ENCODE peak calls at places on chromosome 17, in five cellular contexts. N is H1, K is endothelial cell of umbilical vein, E is K562, C is HCT116. J is an unnamed sample.

GRCh38 chr17:82320956-82321927 is 3.8 kb upstream of the CD7 start:
- DNase-seq in C (no peak), K (no peak), E (peak; percentile 82), N (no peak), J (peak; percentile 40)

GRCh38 chr17:61054430-61054829 is 345.2 kb upstream of the TBX2 start:
- DNase-seq in N (no peak), E (no peak), K (no peak), C (no peak), J (no peak)

GRCh38 chr17:80938556-80938955 is 53.1 kb upstream of the CHMP6 start:
- DNase-seq in C (no peak), E (no peak), N (no peak), K (no peak), J (no peak)

GRCh38 chr17:41308918-41309359 is at the start of gene KRTAP16-1:
- DNase-seq in C (no peak), K (no peak), N (no peak), E (no peak), J (no peak)

GRCh38 chr17:39979865-39980401 is 674 bp upstream of the PSMD3 start:
- DNase-seq in K (no peak), E (peak; percentile 74), N (no peak), C (no peak), J (peak; percentile 23)

GRCh38 chr17:45224671-45225050 is 3.0 kb downstream of the FMNL1 start:
- DNase-seq in E (no peak), C (no peak), K (no peak), N (no peak), J (no peak)

GRCh38 chr17:43779145-43780125 is 658 bp upstream of the DUSP3 start:
- DNase-seq in C (peak; percentile 34), N (no peak), K (peak; percentile 71), E (no peak), J (no peak)

GRCh38 chr17:31688704-31689103 is 170.3 kb downstream of the COPRS start:
- DNase-seq in C (no peak), K (no peak), N (no peak), E (no peak), J (no peak)

GRCh38 chr17:47696717-47697642 is 3.0 kb downstream of the TBKBP1 start:
- DNase-seq in C (no peak), N (no peak), K (no peak), E (no peak), J (no peak)

GRCh38 chr17:69724236-69724635 is 309.7 kb downstream of the MAP2K6 start:
- DNase-seq in C (no peak), K (no peak), E (no peak), N (no peak), J (no peak)

GRCh38 chr17:79968116-79968515 is 67.6 kb downstream of the TBC1D16 start:
- DNase-seq in E (no peak), C (no peak), K (no peak), N (no peak), J (no peak)

GRCh38 chr17:78140169-78141051 is 5.8 kb upstream of the C17orf99 start:
- DNase-seq in K (peak; percentile 84), N (peak; percentile 98), E (peak; percentile 98), C (peak; percentile 100), J (peak; percentile 98)

GRCh38 chr17:45780921-45781320 is 3.2 kb upstream of the CRHR1 start:
- DNase-seq in E (no peak), N (no peak), C (no peak), K (no peak), J (no peak)

GRCh38 chr17:33688771-33689170 is 395.7 kb upstream of the ASIC2 start:
- DNase-seq in E (no peak), K (no peak), C (no peak), N (no peak), J (no peak)

GRCh38 chr17:82752371-82753200 is 721 bp downstream of the TBCD start:
- DNase-seq in C (no peak), K (peak; percentile 40), E (peak; percentile 57), N (no peak), J (peak; percentile 39)

GRCh38 chr17:41437769-41438168 is 3.0 kb downstream of the KRT38 start:
- DNase-seq in K (no peak), E (no peak), C (no peak), N (no peak), J (no peak)

GRCh38 chr17:16477255-16477654 is 14.7 kb downstream of the LRRC75A start:
- DNase-seq in E (no peak), K (peak; percentile 84), N (no peak), C (peak; percentile 29), J (peak; percentile 37)

GRCh38 chr17:82598256-82599011 is 49.8 kb downstream of the WDR45B start:
- DNase-seq in N (no peak), C (no peak), K (no peak), E (no peak), J (no peak)

GRCh38 chr17:68777243-68777855 is 176.2 kb upstream of the FAM20A start:
- DNase-seq in C (peak; percentile 51), E (peak; percentile 34), K (peak; percentile 90), N (no peak), J (peak; percentile 43)

GRCh38 chr17:2693561-2694380 is 17.8 kb downstream of the CLUH start:
- DNase-seq in E (peak; percentile 2), K (no peak), N (no peak), C (no peak), J (peak; percentile 7)

GRCh38 chr17:34025179-34025551 is 229.9 kb upstream of the CCL2 start:
- DNase-seq in E (peak; percentile 20), K (no peak), N (no peak), C (no peak), J (peak; percentile 23)

GRCh38 chr17:83096401-83097220 is 17.2 kb downstream of the METRNL start:
- DNase-seq in E (no peak), C (no peak), K (no peak), N (no peak), J (peak; percentile 61)

GRCh38 chr17:12620200-12620720 is 45.4 kb upstream of the MYOCD start:
- DNase-seq in N (no peak), C (no peak), K (no peak), E (no peak), J (no peak)

GRCh38 chr17:32912218-32912897 is 15.6 kb upstream of the TMEM98 start:
- DNase-seq in C (no peak), K (peak; percentile 79), N (no peak), E (peak; percentile 86), J (peak; percentile 87)

GRCh38 chr17:7833795-7834553 is at the start of gene KDM6B:
- DNase-seq in E (peak; percentile 82), C (peak; percentile 80), K (peak; percentile 95), N (no peak), J (peak; percentile 96)

GRCh38 chr17:75142236-75142971 is 10.9 kb upstream of the NT5C start:
- DNase-seq in E (no peak), N (no peak), K (no peak), C (no peak), J (no peak)

GRCh38 chr17:49849711-49850610 is 2.1 kb upstream of the TAC4 start:
- DNase-seq in K (no peak), E (no peak), N (no peak), C (no peak), J (no peak)

GRCh38 chr17:45895969-45896793 is 1.8 kb downstream of the MAPT start:
- DNase-seq in N (no peak), C (no peak), E (no peak), K (no peak), J (no peak)

GRCh38 chr17:50634915-50635719 is 436 bp downstream of the ABCC3 start:
- DNase-seq in E (no peak), C (no peak), N (no peak), K (no peak), J (no peak)

GRCh38 chr17:61391595-61392291 is 7.9 kb upstream of the TBX2 start:
- DNase-seq in E (no peak), C (no peak), N (no peak), K (no peak), J (no peak)

GRCh38 chr17:33285413-33285812 is 7.7 kb downstream of the ASIC2 start:
- DNase-seq in N (no peak), C (no peak), K (no peak), E (no peak), J (no peak)

GRCh38 chr17:45052052-45052772 is 780 bp upstream of the DCAKD start:
- DNase-seq in K (peak; percentile 50), E (peak; percentile 49), C (no peak), N (no peak), J (peak; percentile 68)

GRCh38 chr17:6796017-6796886 is 20.2 kb downstream of the FBXO39 start:
- DNase-seq in N (no peak), C (no peak), K (no peak), E (no peak), J (no peak)
- H3K27ac ChIP-seq in N (no peak overlapping the region), C (no peak overlapping the region), K (no peak overlapping the region), E (no peak overlapping the region), J (no peak overlapping the region)

GRCh38 chr17:21018894-21019293 is 23.9 kb downstream of the USP22 start:
- DNase-seq in C (no peak), K (no peak), N (no peak), E (no peak), J (no peak)

GRCh38 chr17:21021208-21021803 is 21.5 kb downstream of the USP22 start:
- DNase-seq in K (no peak), N (no peak), E (no peak), C (no peak), J (no peak)

GRCh38 chr17:21020622-21021021 is 22.2 kb downstream of the USP22 start:
- DNase-seq in K (no peak), E (no peak), C (no peak), N (no peak), J (no peak)

GRCh38 chr17:21017861-21018260 is 24.9 kb downstream of the USP22 start:
- DNase-seq in C (no peak), K (no peak), N (no peak), E (no peak), J (no peak)

DNA sequence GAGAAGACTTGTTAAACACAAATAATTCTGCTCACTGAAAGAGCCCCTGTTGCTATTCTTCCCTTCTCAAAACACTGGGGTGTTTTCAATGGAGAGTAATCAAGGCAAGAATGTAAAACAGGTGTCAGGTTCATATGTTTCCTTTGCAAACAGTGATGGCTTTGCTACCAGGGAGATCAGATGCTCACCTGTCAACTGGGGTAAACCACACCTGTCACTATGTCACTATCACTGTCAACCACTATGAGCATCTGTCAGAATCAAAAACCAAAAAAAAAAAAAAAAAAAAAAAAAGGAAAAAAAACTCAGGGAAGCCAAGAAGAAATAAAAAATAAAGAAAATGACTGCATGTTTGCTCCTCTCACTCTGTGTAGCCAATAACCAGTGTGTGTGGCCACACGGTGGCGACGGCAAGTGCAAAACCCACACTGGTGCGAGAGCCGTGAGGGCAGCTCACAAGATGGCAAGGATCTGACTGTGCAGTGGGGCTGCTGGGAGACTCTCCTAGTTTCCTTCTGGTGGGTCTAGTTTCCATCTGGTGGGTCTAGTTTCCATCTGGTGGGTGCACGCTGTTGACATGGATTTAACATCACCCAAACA is 22.7 kb downstream of the USP22 start:
- DNase-seq in C (no peak), E (no peak), K (no peak), N (no peak), J (peak; percentile 39)
- TF ChIP-seq POLR2AphosphoS5 in C (no peak), E (no peak), K (no peak), N (no peak), J (no peak)

GRCh38 chr17:66547170-66547865 is 244.9 kb downstream of the PRKCA start:
- DNase-seq in E (no peak), N (no peak), C (no peak), K (no peak), J (no peak)
- H3K27ac ChIP-seq in E (no peak overlapping the region), N (no peak overlapping the region), C (no peak overlapping the region), K (peak overlapping the region; percentile 62), J (peak overlapping the region; percentile 8)

GRCh38 chr17:58391302-58391984 is 25.9 kb downstream of the RNF43 start:
- DNase-seq in K (peak; percentile 82), N (no peak), E (peak; percentile 67), C (peak; percentile 100), J (peak; percentile 93)
- TF ChIP-seq POLR2AphosphoS5 in K (no peak), N (no peak), E (no peak), C (peak; percentile 97), J (peak; percentile 81)